ENCODE peak calls at places on chromosomes 6 and 20, in seven cellular contexts. One of them, this sample, is unnamed. For H3K4me1, the result is how much of the 10 kb centered on the place peaks cover.

GRCh38 chr20:52438326-52438963 is 246.9 kb upstream of the ZFP64 start:
- DNase-seq in tibial artery: no peak
- DNase-seq in CD8-positive, alpha-beta T cell: no peak
- DNase-seq in colonic mucosa: no peak
- DNase-seq in sigmoid colon: no peak
- DNase-seq in PC-9: no peak
- DNase-seq in GM23338: peak
- DNase-seq in this sample: no peak

GRCh38 chr6:89138173-89138572 is 7.7 kb upstream of the PM20D2 start:
- DNase-seq in tibial artery: no peak
- DNase-seq in CD8-positive, alpha-beta T cell: no peak
- DNase-seq in colonic mucosa: no peak
- DNase-seq in sigmoid colon: no peak
- DNase-seq in PC-9: no peak
- DNase-seq in GM23338: no peak
- DNase-seq in this sample: no peak

GRCh38 chr6:46690126-46690525 is 2.4 kb downstream of the TDRD6 start:
- DNase-seq in tibial artery: no peak
- DNase-seq in CD8-positive, alpha-beta T cell: no peak
- DNase-seq in colonic mucosa: no peak
- DNase-seq in sigmoid colon: no peak
- DNase-seq in PC-9: no peak
- DNase-seq in GM23338: no peak
- DNase-seq in this sample: no peak

GRCh38 chr6:154229796-154230195 is 126.8 kb downstream of the IPCEF1 start:
- DNase-seq in tibial artery: no peak
- DNase-seq in CD8-positive, alpha-beta T cell: no peak
- DNase-seq in colonic mucosa: no peak
- DNase-seq in sigmoid colon: no peak
- DNase-seq in PC-9: no peak
- DNase-seq in GM23338: no peak
- DNase-seq in this sample: peak

GRCh38 chr20:57807418-57808265 is 97.8 kb upstream of the PMEPA1 start:
- DNase-seq in tibial artery: no peak
- DNase-seq in CD8-positive, alpha-beta T cell: no peak
- DNase-seq in colonic mucosa: no peak
- DNase-seq in sigmoid colon: no peak
- DNase-seq in PC-9: no peak
- DNase-seq in GM23338: no peak
- DNase-seq in this sample: no peak

GRCh38 chr6:158322724-158323560 is 10.7 kb downstream of the TULP4 start:
- DNase-seq in tibial artery: no peak
- DNase-seq in CD8-positive, alpha-beta T cell: no peak
- DNase-seq in colonic mucosa: no peak
- DNase-seq in sigmoid colon: no peak
- DNase-seq in PC-9: no peak
- DNase-seq in GM23338: no peak
- DNase-seq in this sample: no peak

GRCh38 chr6:41371992-41372525 is 36.7 kb downstream of the NCR2 start:
- DNase-seq in tibial artery: no peak
- DNase-seq in CD8-positive, alpha-beta T cell: no peak
- DNase-seq in colonic mucosa: no peak
- DNase-seq in sigmoid colon: no peak
- DNase-seq in PC-9: no peak
- DNase-seq in GM23338: peak
- DNase-seq in this sample: no peak

GRCh38 chr6:105867280-105867679 is 218.9 kb upstream of the PRDM1 start:
- DNase-seq in tibial artery: no peak
- DNase-seq in CD8-positive, alpha-beta T cell: no peak
- DNase-seq in colonic mucosa: no peak
- DNase-seq in sigmoid colon: no peak
- DNase-seq in PC-9: no peak
- DNase-seq in GM23338: no peak
- DNase-seq in this sample: no peak

GRCh38 chr6:137846274-137846673 is 20.8 kb upstream of the TNFAIP3 start:
- DNase-seq in tibial artery: no peak
- DNase-seq in CD8-positive, alpha-beta T cell: no peak
- DNase-seq in colonic mucosa: no peak
- DNase-seq in sigmoid colon: no peak
- DNase-seq in PC-9: no peak
- DNase-seq in GM23338: no peak
- DNase-seq in this sample: no peak

GRCh38 chr20:3890410-3890751 is 1.2 kb downstream of the PANK2 start:
- DNase-seq in tibial artery: peak
- DNase-seq in CD8-positive, alpha-beta T cell: no peak
- DNase-seq in colonic mucosa: no peak
- DNase-seq in sigmoid colon: peak
- DNase-seq in PC-9: no peak
- DNase-seq in GM23338: peak
- DNase-seq in this sample: no peak

GRCh38 chr6:7640607-7641577 is 50.9 kb downstream of the SNRNP48 start:
- DNase-seq in tibial artery: no peak
- DNase-seq in CD8-positive, alpha-beta T cell: no peak
- DNase-seq in colonic mucosa: no peak
- DNase-seq in sigmoid colon: no peak
- DNase-seq in PC-9: peak
- DNase-seq in GM23338: peak
- DNase-seq in this sample: no peak

GRCh38 chr20:38164624-38165088 is 414 bp downstream of the TGM2 start:
- DNase-seq in tibial artery: peak
- DNase-seq in CD8-positive, alpha-beta T cell: no peak
- DNase-seq in colonic mucosa: no peak
- DNase-seq in sigmoid colon: peak
- DNase-seq in PC-9: no peak
- DNase-seq in GM23338: no peak
- DNase-seq in this sample: no peak
- H3K4me1 ChIP-seq in tibial artery: under half
- H3K4me1 ChIP-seq in CD8-positive, alpha-beta T cell: under half
- H3K4me1 ChIP-seq in colonic mucosa: under half
- H3K4me1 ChIP-seq in sigmoid colon: under half
- H3K4me1 ChIP-seq in PC-9: half or more
- H3K4me1 ChIP-seq in GM23338: under half
- H3K4me1 ChIP-seq in this sample: under half

DNA sequence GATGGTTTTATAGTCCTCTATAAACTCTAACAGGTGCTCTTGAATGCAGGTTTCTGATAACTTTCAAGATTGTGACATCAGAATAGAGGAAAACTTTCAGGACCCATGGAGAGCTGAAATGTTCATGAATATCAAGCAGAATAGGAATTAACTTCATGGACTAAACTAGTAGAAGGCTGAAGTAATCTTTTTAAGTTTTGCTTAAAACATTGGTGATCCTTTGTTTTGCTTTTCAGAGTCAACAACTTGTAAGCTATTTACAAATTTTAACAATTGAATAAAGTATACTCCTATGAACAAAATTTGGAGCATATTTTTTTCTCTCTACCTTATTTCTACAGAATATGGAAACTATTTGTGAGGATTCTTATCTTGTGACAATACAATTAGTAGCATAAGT is 25.2 kb upstream of the GOPC start:
- DNase-seq in tibial artery: no peak
- DNase-seq in CD8-positive, alpha-beta T cell: no peak
- DNase-seq in colonic mucosa: no peak
- DNase-seq in sigmoid colon: no peak
- DNase-seq in PC-9: no peak
- DNase-seq in GM23338: no peak
- DNase-seq in this sample: no peak
- H3K4me3 ChIP-seq in tibial artery: no peak
- H3K4me3 ChIP-seq in CD8-positive, alpha-beta T cell: no peak
- H3K4me3 ChIP-seq in colonic mucosa: no peak
- H3K4me3 ChIP-seq in sigmoid colon: no peak
- H3K4me3 ChIP-seq in PC-9: no peak
- H3K4me3 ChIP-seq in GM23338: no peak
- H3K4me3 ChIP-seq in this sample: no peak

DNA sequence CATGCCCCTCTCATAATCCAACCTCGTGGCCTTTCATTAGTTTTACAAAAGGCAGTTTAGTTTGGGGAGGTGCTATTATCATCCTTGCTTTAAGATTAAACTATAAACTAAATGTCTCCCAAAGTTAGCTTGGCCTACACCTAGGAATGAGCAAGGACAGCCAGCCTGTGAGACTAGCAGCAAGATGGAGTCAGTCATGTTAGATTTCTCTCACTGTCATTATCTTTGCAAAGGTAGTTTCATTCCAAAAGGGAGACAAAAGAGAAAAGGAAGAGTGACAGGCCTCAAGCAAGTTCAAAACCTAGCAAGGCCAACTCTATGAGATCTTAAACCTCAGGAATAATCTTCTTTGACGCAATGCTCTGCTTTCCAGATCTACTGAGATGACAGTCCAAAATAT is 232.2 kb downstream of the UBE3D start:
- DNase-seq in tibial artery: no peak
- DNase-seq in CD8-positive, alpha-beta T cell: no peak
- DNase-seq in colonic mucosa: no peak
- DNase-seq in sigmoid colon: no peak
- DNase-seq in PC-9: no peak
- DNase-seq in GM23338: no peak
- DNase-seq in this sample: no peak
- H3K4me1 ChIP-seq in tibial artery: under half
- H3K4me1 ChIP-seq in CD8-positive, alpha-beta T cell: under half
- H3K4me1 ChIP-seq in colonic mucosa: under half
- H3K4me1 ChIP-seq in sigmoid colon: under half
- H3K4me1 ChIP-seq in PC-9: under half
- H3K4me1 ChIP-seq in GM23338: under half
- H3K4me1 ChIP-seq in this sample: under half

DNA sequence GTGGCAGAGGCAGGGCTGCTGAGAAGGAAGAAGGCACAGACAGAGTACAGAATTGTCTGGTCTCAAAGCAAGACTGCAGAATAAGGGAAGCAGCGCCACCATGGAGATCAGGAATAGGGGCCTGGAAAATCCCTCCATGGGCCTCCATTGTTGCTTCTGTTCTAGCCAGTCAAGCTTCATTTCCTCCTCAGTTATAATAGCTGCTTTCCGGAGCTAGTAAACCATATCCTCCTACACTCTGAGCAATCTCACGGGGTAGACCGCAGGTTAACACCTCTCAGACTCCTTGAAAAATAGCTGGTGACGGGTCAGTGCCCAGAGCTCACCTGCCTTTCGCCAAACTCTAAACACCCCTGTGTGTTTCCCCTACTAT is 570 bp upstream of the HLA-DMB start:
- DNase-seq in tibial artery: no peak
- DNase-seq in CD8-positive, alpha-beta T cell: no peak
- DNase-seq in colonic mucosa: no peak
- DNase-seq in sigmoid colon: no peak
- DNase-seq in PC-9: no peak
- DNase-seq in GM23338: no peak
- DNase-seq in this sample: no peak
- H3K4me3 ChIP-seq in tibial artery: no peak
- H3K4me3 ChIP-seq in CD8-positive, alpha-beta T cell: peak
- H3K4me3 ChIP-seq in colonic mucosa: no peak
- H3K4me3 ChIP-seq in sigmoid colon: no peak
- H3K4me3 ChIP-seq in PC-9: no peak
- H3K4me3 ChIP-seq in GM23338: no peak
- H3K4me3 ChIP-seq in this sample: no peak

GRCh38 chr20:45367126-45367525 is 4.2 kb downstream of the SYS1 start:
- DNase-seq in tibial artery: no peak
- DNase-seq in CD8-positive, alpha-beta T cell: no peak
- DNase-seq in colonic mucosa: no peak
- DNase-seq in sigmoid colon: no peak
- DNase-seq in PC-9: no peak
- DNase-seq in GM23338: no peak
- DNase-seq in this sample: no peak
- H3K4me1 ChIP-seq in tibial artery: under half
- H3K4me1 ChIP-seq in CD8-positive, alpha-beta T cell: under half
- H3K4me1 ChIP-seq in colonic mucosa: under half
- H3K4me1 ChIP-seq in sigmoid colon: under half
- H3K4me1 ChIP-seq in PC-9: under half
- H3K4me1 ChIP-seq in GM23338: under half
- H3K4me1 ChIP-seq in this sample: under half

GRCh38 chr20:17556842-17557674 is 12.8 kb upstream of the DSTN start:
- DNase-seq in tibial artery: peak
- DNase-seq in CD8-positive, alpha-beta T cell: no peak
- DNase-seq in colonic mucosa: peak
- DNase-seq in sigmoid colon: peak
- DNase-seq in PC-9: peak
- DNase-seq in GM23338: no peak
- DNase-seq in this sample: no peak
- H3K4me3 ChIP-seq in tibial artery: no peak
- H3K4me3 ChIP-seq in CD8-positive, alpha-beta T cell: no peak
- H3K4me3 ChIP-seq in colonic mucosa: no peak
- H3K4me3 ChIP-seq in sigmoid colon: no peak
- H3K4me3 ChIP-seq in PC-9: peak
- H3K4me3 ChIP-seq in GM23338: no peak
- H3K4me3 ChIP-seq in this sample: no peak

GRCh38 chr20:48930035-48930434 is 8.5 kb downstream of the ARFGEF2 start:
- DNase-seq in tibial artery: no peak
- DNase-seq in CD8-positive, alpha-beta T cell: no peak
- DNase-seq in colonic mucosa: no peak
- DNase-seq in sigmoid colon: no peak
- DNase-seq in PC-9: no peak
- DNase-seq in GM23338: no peak
- DNase-seq in this sample: no peak
- H3K4me1 ChIP-seq in tibial artery: under half
- H3K4me1 ChIP-seq in CD8-positive, alpha-beta T cell: under half
- H3K4me1 ChIP-seq in colonic mucosa: under half
- H3K4me1 ChIP-seq in sigmoid colon: under half
- H3K4me1 ChIP-seq in PC-9: under half
- H3K4me1 ChIP-seq in GM23338: under half
- H3K4me1 ChIP-seq in this sample: under half

This sample was measured in DND-41.